ENCODE peak calls at places on chromosome 6, in six cellular contexts. H is ureter; K is thoracic aorta; C is foreskin melanocyte; I is stimulated activated CD4-positive, alpha-beta T cell treated with anti-CD3 and anti-CD28 coated beads, Interleukin-4, amount 100 ng/mL, for 24 hours; X is psoas muscle. J is an unnamed sample.

GRCh38 chr6:112231609-112232060 is 22.7 kb downstream of the LAMA4 start:
- DNase-seq in H (no peak), K (no peak), C (no peak), I (no peak), X (no peak), J (no peak)

GRCh38 chr6:1896897-1897296 is 287.2 kb downstream of the FOXC1 start:
- DNase-seq in H (no peak), K (no peak), C (no peak), I (no peak), X (no peak), J (no peak)

GRCh38 chr6:149581349-149581748 is 15.2 kb downstream of the GINM1 start:
- DNase-seq in H (no peak), K (no peak), C (no peak), I (no peak), X (no peak), J (no peak)

GRCh38 chr6:117666881-117667280 is 8.4 kb upstream of the NUS1 start:
- DNase-seq in H (no peak), K (no peak), C (no peak), I (no peak), X (no peak), J (no peak)

GRCh38 chr6:89547286-89547685 is 91.3 kb downstream of the LYRM2 start:
- DNase-seq in H (no peak), K (no peak), C (no peak), I (no peak), X (no peak), J (no peak)

GRCh38 chr6:6218246-6219085 is 102.0 kb downstream of the F13A1 start:
- DNase-seq in H (no peak), K (no peak), C (no peak), I (no peak), X (peak), J (no peak)

GRCh38 chr6:139801571-139802321 is 427.3 kb upstream of the CITED2 start:
- DNase-seq in H (no peak), K (no peak), C (no peak), I (no peak), X (no peak), J (no peak)

GRCh38 chr6:40948598-40948997 is 90.4 kb downstream of the UNC5CL start:
- DNase-seq in H (no peak), K (no peak), C (no peak), I (no peak), X (no peak), J (no peak)

GRCh38 chr6:131999545-132000146 is 48.5 kb upstream of the CCN2 start:
- DNase-seq in H (no peak), K (no peak), C (no peak), I (no peak), X (no peak), J (no peak)

GRCh38 chr6:125310994-125311649 is 9.4 kb upstream of the HDDC2 start:
- DNase-seq in H (no peak), K (no peak), C (peak), I (no peak), X (no peak), J (no peak)

GRCh38 chr6:3228046-3228671 is 706 bp upstream of the TUBB2B start:
- DNase-seq in H (no peak), K (no peak), C (no peak), I (no peak), X (no peak), J (no peak)

GRCh38 chr6:105759946-105760345 is 326.2 kb upstream of the PRDM1 start:
- DNase-seq in H (no peak), K (no peak), C (peak), I (no peak), X (no peak), J (no peak)

GRCh38 chr6:72911463-72912153 is 289.7 kb downstream of the KCNQ5 start:
- DNase-seq in H (no peak), K (no peak), C (peak), I (no peak), X (no peak), J (no peak)

GRCh38 chr6:133241901-133242760 is 974 bp downstream of the EYA4 start:
- DNase-seq in H (no peak), K (no peak), C (peak), I (no peak), X (peak), J (no peak)

GRCh38 chr6:113856571-113857564 is at the start of gene MARCKS:
- DNase-seq in H (peak), K (no peak), C (peak), I (no peak), X (peak), J (no peak)

GRCh38 chr6:5905431-5906339 is 101.0 kb downstream of the NRN1 start:
- DNase-seq in H (peak), K (peak), C (peak), I (no peak), X (peak), J (no peak)

GRCh38 chr6:12266571-12266970 is 23.6 kb upstream of the EDN1 start:
- DNase-seq in H (no peak), K (no peak), C (no peak), I (no peak), X (no peak), J (no peak)

GRCh38 chr6:145206247-145206907 is 528.9 kb downstream of the EPM2A start:
- DNase-seq in H (no peak), K (no peak), C (peak), I (no peak), X (no peak), J (no peak)

GRCh38 chr6:147508871-147509608 is 550 bp downstream of the SAMD5 start:
- DNase-seq in H (no peak), K (no peak), C (no peak), I (no peak), X (peak), J (no peak)

GRCh38 chr6:135182993-135183531 is 2.0 kb downstream of the MYB start:
- DNase-seq in H (peak), K (no peak), C (no peak), I (peak), X (no peak), J (no peak)

GRCh38 chr6:96394727-96395126 is 126.9 kb upstream of the UFL1 start:
- DNase-seq in H (no peak), K (no peak), C (no peak), I (no peak), X (no peak), J (no peak)

GRCh38 chr6:167212716-167213011 is 54.9 kb upstream of the GPR31 start:
- DNase-seq in H (no peak), K (no peak), C (no peak), I (no peak), X (no peak), J (no peak)